ENCODE peak calls at places on chromosomes 6 and 20, in ten cellular contexts. H is cardiac muscle cell; S is AG04450; U is left ventricle myocardium inferior; B is CD8-positive, alpha-beta T cell; G is keratinocyte; P is MM.1S; I is GM12878; M is tibial artery; J is HL-60. C is an unnamed sample.

GRCh38 chr20:53032021-53033001 is 60.2 kb downstream of the TSHZ2 start:
- DNase-seq in H (no peak), S (no peak), U (no peak), B (no peak), G (no peak), P (no peak), I (no peak), M (no peak), J (no peak), C (no peak)

GRCh38 chr20:53399592-53400335 is 193.9 kb downstream of the ZNF217 start:
- DNase-seq in H (no peak), S (no peak), U (peak; percentile 25), B (no peak), G (no peak), P (no peak), I (no peak), M (no peak), J (no peak), C (no peak)

GRCh38 chr6:68313911-68314310 is 321.2 kb upstream of the ADGRB3 start:
- DNase-seq in H (peak; percentile 4), S (no peak), U (no peak), B (no peak), G (no peak), P (no peak), I (no peak), M (no peak), J (no peak), C (no peak)

GRCh38 chr20:44056010-44056698 is 130.8 kb downstream of the JPH2 start:
- DNase-seq in H (peak; percentile 71), S (no peak), U (no peak), B (peak; percentile 73), G (no peak), P (peak; percentile 56), I (no peak), M (peak; percentile 41), J (peak; percentile 79), C (no peak)

GRCh38 chr6:63565058-63565726 is 7.1 kb upstream of the LOC128125822 start:
- DNase-seq in H (no peak), S (no peak), U (no peak), B (no peak), G (no peak), P (no peak), I (no peak), M (no peak), J (no peak), C (no peak)

GRCh38 chr6:139912735-139913400 is 538.4 kb upstream of the CITED2 start:
- DNase-seq in H (no peak), S (no peak), U (no peak), B (no peak), G (no peak), P (no peak), I (no peak), M (no peak), J (no peak), C (no peak)

GRCh38 chr6:53009056-53009455 is 14.0 kb upstream of the GSTA4 start:
- DNase-seq in H (no peak), S (no peak), U (no peak), B (no peak), G (no peak), P (no peak), I (no peak), M (no peak), J (no peak), C (no peak)

GRCh38 chr20:37202267-37202943 is 23.1 kb upstream of the MROH8 start:
- DNase-seq in H (peak; percentile 65), S (peak; percentile 90), U (no peak), B (peak; percentile 33), G (peak; percentile 86), P (no peak), I (no peak), M (no peak), J (peak; percentile 23), C (no peak)

GRCh38 chr20:23350855-23351838 is 556 bp downstream of the NXT1 start:
- DNase-seq in H (peak; percentile 73), S (no peak), U (peak; percentile 26), B (peak; percentile 64), G (no peak), P (peak; percentile 48), I (no peak), M (peak; percentile 79), J (peak; percentile 45), C (no peak)

GRCh38 chr20:23350007-23350854 is at the start of gene NXT1:
- DNase-seq in H (peak; percentile 98), S (peak; percentile 97), U (peak; percentile 96), B (peak; percentile 94), G (peak; percentile 87), P (peak; percentile 97), I (peak; percentile 92), M (peak; percentile 99), J (peak; percentile 97), C (peak; percentile 95)

GRCh38 chr20:23347791-23348190 is 2.8 kb upstream of the NXT1 start:
- DNase-seq in H (no peak), S (no peak), U (no peak), B (no peak), G (no peak), P (no peak), I (no peak), M (no peak), J (no peak), C (no peak)

GRCh38 chr20:23344336-23344735 is 6.3 kb upstream of the NXT1 start:
- DNase-seq in H (peak; percentile 85), S (no peak), U (no peak), B (no peak), G (no peak), P (no peak), I (no peak), M (no peak), J (peak; percentile 32), C (no peak)

DNA sequence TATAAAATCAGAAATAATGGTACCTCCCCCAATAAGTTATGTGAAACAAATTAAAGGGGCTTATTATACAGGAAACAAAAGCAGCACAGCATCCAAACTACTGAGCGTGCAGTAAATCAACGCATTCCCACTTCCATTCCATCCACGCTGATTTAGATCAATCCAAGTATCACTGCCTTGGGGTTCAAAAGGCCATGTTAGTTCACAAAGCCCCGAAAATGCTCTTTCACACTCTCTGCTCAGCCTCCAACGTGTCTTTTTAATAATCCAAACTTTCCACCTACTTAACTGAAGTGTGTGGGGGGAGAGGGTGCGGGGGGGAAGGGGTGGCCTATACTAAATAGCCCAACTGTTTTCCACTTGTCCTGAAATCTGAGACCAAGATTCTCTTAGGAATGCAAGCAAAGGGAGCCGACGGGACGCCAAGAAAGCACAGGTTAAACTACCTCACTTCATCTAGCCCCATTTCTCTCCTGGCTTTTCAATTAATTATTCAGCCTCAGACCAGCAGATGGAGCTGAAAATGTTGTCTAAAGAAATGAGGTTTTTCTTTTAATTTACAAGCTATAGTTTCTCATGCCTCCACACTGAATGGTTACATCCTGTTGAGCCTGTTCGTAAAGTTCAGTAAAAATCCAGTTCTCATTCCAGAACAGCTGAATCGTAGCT is 1.1 kb upstream of the NXT1 start:
- DNase-seq in H (peak; percentile 42), S (no peak), U (no peak), B (peak; percentile 15), G (no peak), P (no peak), I (no peak), M (no peak), J (no peak), C (no peak)
- TF ChIP-seq CTCF in H (peak; percentile 37), S (peak; percentile 51), U (peak; percentile 60), B (peak; percentile 65), G (no peak), P (peak; percentile 44), I (peak; percentile 56), M (peak; percentile 59), J (peak; percentile 19), C (peak; percentile 46)

GRCh38 chr6:134134654-134135053 is 82.2 kb upstream of the SLC2A12 start:
- DNase-seq in H (no peak), S (no peak), U (no peak), B (no peak), G (no peak), P (no peak), I (no peak), M (no peak), J (no peak), C (no peak)

GRCh38 chr6:134128146-134128545 is 75.7 kb upstream of the SLC2A12 start:
- DNase-seq in H (no peak), S (no peak), U (no peak), B (no peak), G (no peak), P (no peak), I (no peak), M (no peak), J (no peak), C (no peak)

GRCh38 chr6:134131530-134132139 is 79.2 kb upstream of the SLC2A12 start:
- DNase-seq in H (no peak), S (no peak), U (no peak), B (no peak), G (no peak), P (no peak), I (no peak), M (no peak), J (no peak), C (no peak)

GRCh38 chr6:134138226-134138975 is 86.0 kb upstream of the SLC2A12 start:
- DNase-seq in H (no peak), S (no peak), U (no peak), B (no peak), G (no peak), P (no peak), I (no peak), M (no peak), J (no peak), C (no peak)

GRCh38 chr6:134132494-134133141 is 80.2 kb upstream of the SLC2A12 start:
- DNase-seq in H (no peak), S (no peak), U (no peak), B (no peak), G (no peak), P (peak; percentile 76), I (no peak), M (no peak), J (no peak), C (no peak)
- H3K4me3 ChIP-seq in H (no peak overlapping the region), S (no peak overlapping the region), U (no peak overlapping the region), B (no peak overlapping the region), G (no peak overlapping the region), P (no peak overlapping the region), I (no peak overlapping the region), M (no peak overlapping the region), J (no peak overlapping the region), C (no peak overlapping the region)

GRCh38 chr20:59032023-59032712 is at the start of gene ATP5F1E:
- DNase-seq in H (peak; percentile 97), S (peak; percentile 67), U (peak; percentile 98), B (peak; percentile 97), G (peak; percentile 54), P (peak; percentile 97), I (peak; percentile 75), M (peak; percentile 98), J (peak; percentile 93), C (peak; percentile 82)
- TF ChIP-seq CTCF in H (no peak), S (no peak), U (no peak), B (no peak), G (no peak), P (no peak), I (no peak), M (no peak), J (no peak), C (no peak)

DNA sequence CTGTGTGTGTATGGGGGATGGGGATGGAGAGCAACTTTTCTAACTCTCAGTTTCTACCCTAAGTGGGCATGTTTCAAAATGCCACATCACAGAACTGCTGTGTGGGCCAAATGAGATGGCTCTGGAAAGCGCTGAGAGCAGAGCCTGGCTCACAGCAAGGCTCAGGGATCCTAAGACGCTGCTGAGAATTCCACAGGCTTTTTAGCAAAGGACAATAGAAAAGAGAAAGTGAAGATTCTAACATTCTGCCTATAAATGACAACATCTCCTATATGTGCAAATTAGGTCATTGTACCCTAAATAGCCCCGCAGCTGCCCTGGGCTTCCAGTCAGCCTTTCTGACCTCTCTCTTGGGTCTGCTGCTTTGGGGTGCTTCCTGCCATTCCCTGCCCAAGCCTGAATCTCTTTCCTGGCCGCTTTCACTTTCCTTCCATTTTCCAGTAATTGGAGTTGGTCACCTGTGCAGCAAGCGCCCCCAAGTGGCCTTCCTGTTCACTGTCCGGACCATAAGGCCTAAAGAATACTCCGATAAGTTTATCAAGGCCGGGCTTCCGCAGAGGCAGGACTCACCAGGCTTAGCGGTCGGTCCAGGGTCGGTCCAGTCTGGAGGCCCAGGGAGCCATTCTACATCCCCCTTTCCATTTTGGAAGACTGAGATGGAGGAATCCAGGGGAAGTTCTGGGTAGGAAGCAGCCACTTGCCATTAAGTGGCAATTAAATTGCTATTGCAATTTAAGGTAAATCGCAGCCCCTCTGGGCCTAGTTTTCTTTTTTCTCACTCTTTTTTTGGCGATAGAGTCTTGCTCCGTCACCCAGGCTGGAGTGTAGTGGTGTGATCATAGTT is 6.7 kb upstream of the DDR1 start:
- DNase-seq in H (peak; percentile 91), S (peak; percentile 71), U (peak; percentile 90), B (peak; percentile 74), G (no peak), P (peak; percentile 64), I (peak; percentile 59), M (peak; percentile 94), J (peak; percentile 74), C (peak; percentile 49)
- H3K4me3 ChIP-seq in H (no peak overlapping the region), S (peak overlapping the region; percentile 47), U (peak overlapping the region; percentile 59), B (peak overlapping the region; percentile 38), G (peak overlapping the region; percentile 49), P (peak overlapping the region; percentile 14), I (peak overlapping the region; percentile 61), M (peak overlapping the region; percentile 44), J (no peak overlapping the region), C (peak overlapping the region; percentile 6)